ENCODE peak calls at places on chromosomes 5 and 9, in four cellular contexts. C is AML-193, P is hepatic stellate cell, F is NCI-H748 treated with DMSO at 0.1 percent for 48 hours. H is an unnamed sample.
A peak's percentile ranks its signal among the peaks of the same experiment; 100 is the strongest.

GRCh38 chr5:60092671-60093422 is 199.3 kb upstream of the PDE4D start:
- DNase-seq in C (no peak), P (no peak), F (no peak), H (no peak)

GRCh38 chr5:74099538-74099937 is 473.5 kb downstream of the ARHGEF28 start:
- DNase-seq in C (no peak), P (no peak), F (no peak), H (no peak)

GRCh38 chr5:2756211-2756746 is 4.8 kb upstream of the IRX2 start:
- DNase-seq in C (no peak), P (no peak), F (no peak), H (no peak)

GRCh38 chr9:1400983-1401382 is 350.8 kb downstream of the DMRT2 start:
- DNase-seq in C (no peak), P (no peak), F (no peak), H (no peak)

GRCh38 chr9:123216387-123216786 is 52.0 kb downstream of the STRBP start:
- DNase-seq in C (no peak), P (no peak), F (no peak), H (no peak)

GRCh38 chr5:157689942-157690689 is 18.8 kb downstream of the C5orf52 start:
- DNase-seq in C (no peak), P (no peak), F (no peak), H (no peak)

GRCh38 chr5:174560861-174561260 is 163.5 kb upstream of the MSX2 start:
- DNase-seq in C (no peak), P (no peak), F (no peak), H (no peak)

GRCh38 chr9:28951945-28952344 is 1378.7 kb upstream of the C9orf72 start:
- DNase-seq in C (no peak), P (no peak), F (no peak), H (peak; percentile 9)

GRCh38 chr5:124745367-124746251 is 830 bp downstream of the ZNF608 start:
- DNase-seq in C (no peak), P (no peak), F (peak; percentile 63), H (peak; percentile 37)

GRCh38 chr5:127950707-127951356 is 132.7 kb upstream of the SLC12A2 start:
- DNase-seq in C (no peak), P (no peak), F (no peak), H (no peak)

GRCh38 chr5:60487885-60488425 is 212.0 kb downstream of the DEPDC1B start:
- DNase-seq in C (no peak), P (no peak), F (peak; percentile 11), H (peak; percentile 70)